ENCODE peak calls at places on chromosomes 3 and 15, in eight cellular contexts. S is AG04450, Y is AG10803, U is neural crest cell, D is osteocyte, H is NB4, T is left ventricle myocardium inferior, B is HFFc6. E is an unnamed sample.

GRCh38 chr3:58013973-58014649 is 5.9 kb downstream of the FLNB start:
- DNase-seq in S (peak; percentile 76), Y (peak; percentile 98), U (no peak), D (peak; percentile 95), H (no peak), T (peak; percentile 38), B (peak; percentile 95), E (peak; percentile 84)

GRCh38 chr3:155158361-155159037 is 78.4 kb downstream of the MME start:
- DNase-seq in S (no peak), Y (no peak), U (no peak), D (no peak), H (no peak), T (no peak), B (no peak), E (no peak)

GRCh38 chr15:88658070-88658965 is 19.5 kb downstream of the ISG20 start:
- DNase-seq in S (no peak), Y (no peak), U (no peak), D (peak; percentile 68), H (no peak), T (no peak), B (no peak), E (peak; percentile 46)

GRCh38 chr3:129278970-129279906 is 568 bp downstream of the HMCES start:
- DNase-seq in S (no peak), Y (peak; percentile 25), U (peak; percentile 30), D (no peak), H (peak; percentile 64), T (peak; percentile 34), B (peak; percentile 50), E (peak; percentile 80)

GRCh38 chr3:62052331-62052730 is 321.0 kb downstream of the FEZF2 start:
- DNase-seq in S (no peak), Y (no peak), U (no peak), D (no peak), H (no peak), T (no peak), B (no peak), E (no peak)

GRCh38 chr15:66619152-66619903 is 53.5 kb upstream of the LCTL start:
- DNase-seq in S (peak; percentile 38), Y (peak; percentile 68), U (peak; percentile 78), D (peak; percentile 92), H (peak; percentile 78), T (peak; percentile 74), B (peak; percentile 63), E (peak; percentile 87)

GRCh38 chr3:169295126-169295525 is 368.4 kb downstream of the MECOM start:
- DNase-seq in S (no peak), Y (peak; percentile 17), U (no peak), D (no peak), H (no peak), T (no peak), B (no peak), E (no peak)

GRCh38 chr3:113485161-113485609 is 29.8 kb downstream of the SPICE1 start:
- DNase-seq in S (no peak), Y (no peak), U (no peak), D (no peak), H (no peak), T (no peak), B (no peak), E (no peak)

GRCh38 chr3:57464801-57465200 is 79.3 kb downstream of the DNAH12 start:
- DNase-seq in S (no peak), Y (no peak), U (no peak), D (no peak), H (peak; percentile 4), T (no peak), B (no peak), E (no peak)

GRCh38 chr3:114171677-114172076 is 7.2 kb downstream of the DRD3 start:
- DNase-seq in S (no peak), Y (no peak), U (no peak), D (no peak), H (no peak), T (no peak), B (no peak), E (no peak)

GRCh38 chr3:157204431-157204830 is 44.5 kb upstream of the CCNL1 start:
- DNase-seq in S (peak; percentile 11), Y (peak; percentile 74), U (no peak), D (no peak), H (peak; percentile 36), T (no peak), B (peak; percentile 65), E (no peak)
- TF ChIP-seq CTCF in S (peak; percentile 63), Y (peak; percentile 75), U (peak; percentile 74), D (peak; percentile 73), H (no peak), T (peak; percentile 72), B (peak; percentile 86), E (no peak)

GRCh38 chr15:23497710-23498111 is 50.7 kb upstream of the GOLGA6L2 start:
- DNase-seq in S (no peak), Y (peak; percentile 8), U (peak; percentile 2), D (no peak), H (peak; percentile 24), T (no peak), B (peak; percentile 8), E (no peak)
- TF ChIP-seq CTCF in S (peak; percentile 35), Y (peak; percentile 41), U (peak; percentile 52), D (peak; percentile 36), H (peak; percentile 17), T (peak; percentile 49), B (peak; percentile 66), E (no peak)

GRCh38 chr15:39180494-39180930 is 400.4 kb upstream of the THBS1 start:
- DNase-seq in S (peak; percentile 77), Y (peak; percentile 97), U (no peak), D (no peak), H (no peak), T (no peak), B (peak; percentile 35), E (no peak)

GRCh38 chr15:39181901-39182300 is 399.0 kb upstream of the THBS1 start:
- DNase-seq in S (no peak), Y (peak; percentile 96), U (no peak), D (no peak), H (no peak), T (no peak), B (peak; percentile 67), E (no peak)

GRCh38 chr15:39181348-39181747 is 399.5 kb upstream of the THBS1 start:
- DNase-seq in S (no peak), Y (peak; percentile 91), U (no peak), D (no peak), H (no peak), T (no peak), B (no peak), E (no peak)

GRCh38 chr15:39177561-39177960 is 403.3 kb upstream of the THBS1 start:
- DNase-seq in S (no peak), Y (no peak), U (no peak), D (no peak), H (no peak), T (no peak), B (no peak), E (no peak)

GRCh38 chr15:39179980-39180379 is 400.9 kb upstream of the THBS1 start:
- DNase-seq in S (no peak), Y (peak; percentile 64), U (no peak), D (no peak), H (no peak), T (no peak), B (no peak), E (no peak)
- TF ChIP-seq CTCF in S (peak; percentile 13), Y (peak; percentile 15), U (no peak), D (no peak), H (no peak), T (no peak), B (no peak), E (no peak)

GRCh38 chr15:40438712-40439111 is 2.0 kb upstream of the BAHD1 start:
- DNase-seq in S (no peak), Y (no peak), U (no peak), D (no peak), H (no peak), T (no peak), B (no peak), E (no peak)

GRCh38 chr15:40439461-40440299 is 1.1 kb upstream of the BAHD1 start:
- DNase-seq in S (no peak), Y (no peak), U (no peak), D (no peak), H (peak; percentile 72), T (peak; percentile 42), B (peak; percentile 7), E (no peak)

GRCh38 chr15:40441736-40442531 is 1.2 kb downstream of the BAHD1 start:
- DNase-seq in S (no peak), Y (no peak), U (peak; percentile 44), D (no peak), H (peak; percentile 62), T (no peak), B (no peak), E (no peak)

GRCh38 chr15:40441012-40441735 is 421 bp downstream of the BAHD1 start:
- DNase-seq in S (no peak), Y (no peak), U (peak; percentile 58), D (no peak), H (no peak), T (no peak), B (peak; percentile 7), E (no peak)

DNA sequence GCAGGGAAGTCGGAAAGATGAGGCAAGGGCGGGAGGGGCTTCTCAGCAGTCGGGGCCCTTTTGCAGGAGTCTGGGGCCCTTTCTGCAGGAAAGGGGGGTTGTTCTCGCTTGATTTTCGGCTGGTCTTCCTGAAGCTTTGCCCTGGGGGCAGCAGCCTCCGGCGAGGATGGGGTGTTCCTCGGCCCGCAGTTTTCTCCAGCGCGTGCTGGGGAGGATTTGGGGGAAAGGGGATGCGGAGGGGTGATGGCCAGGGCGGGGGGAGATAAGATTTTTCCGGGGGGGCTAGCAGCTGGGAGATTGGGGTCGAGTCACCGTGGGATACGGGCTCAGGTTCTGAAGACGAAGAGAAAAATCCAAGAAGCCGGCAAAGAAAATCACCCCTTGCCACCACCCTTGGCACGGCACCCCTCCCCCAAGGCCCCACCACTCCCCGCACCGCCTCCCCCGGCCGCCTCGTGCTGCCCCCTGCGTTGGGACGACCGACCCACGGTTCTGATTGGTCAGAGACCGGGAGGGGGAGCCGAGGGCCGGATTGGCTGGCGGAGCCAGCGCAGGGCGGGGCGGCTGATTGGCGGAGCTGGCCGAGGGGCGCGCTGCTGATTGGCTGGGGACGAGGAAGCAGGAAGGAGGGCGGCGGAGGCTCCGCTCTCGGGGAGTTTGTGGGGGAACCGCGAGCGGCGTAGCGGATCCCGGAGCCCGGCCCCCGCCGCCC is at the start of gene BAHD1:
- DNase-seq in S (peak; percentile 79), Y (peak; percentile 93), U (peak; percentile 95), D (peak; percentile 99), H (peak; percentile 98), T (peak; percentile 98), B (peak; percentile 92), E (peak; percentile 97)
- TF ChIP-seq CTCF in S (peak; percentile 3), Y (no peak), U (peak; percentile 25), D (no peak), H (no peak), T (no peak), B (peak; percentile 52), E (no peak)

GRCh38 chr3:171986755-171987535 is 52.4 kb upstream of the FNDC3B start:
- DNase-seq in S (no peak), Y (peak; percentile 35), U (no peak), D (no peak), H (no peak), T (no peak), B (no peak), E (no peak)
- TF ChIP-seq CTCF in S (no peak), Y (no peak), U (no peak), D (no peak), H (no peak), T (no peak), B (no peak), E (no peak)